ENCODE peak calls at places on chromosomes 7 and 10, in six cellular contexts. H is HT1080; N is activated naive CD4-positive, alpha-beta T cell treated with anti-CD3 and anti-CD28 coated beads for 36 hours; Y is T1000; K is amniotic epithelial cell; L is tibial artery. S is an unnamed sample.

GRCh38 chr10:73762915-73763314 is 18.7 kb downstream of the SEC24C start:
- DNase-seq in Y (no peak), N (peak), L (no peak), H (peak), K (peak), S (no peak)

GRCh38 chr7:76069238-76069638 is 21.3 kb downstream of the MDH2 start:
- DNase-seq in N (peak), K (peak), Y (peak), L (peak), H (peak), S (peak)

GRCh38 chr10:128150045-128150493 is 23.8 kb upstream of the MKI67 start:
- DNase-seq in K (peak), N (peak), L (no peak), Y (no peak), H (peak), S (no peak)

GRCh38 chr7:15057272-15057671 is 154.7 kb upstream of the DGKB start:
- DNase-seq in K (no peak), N (no peak), Y (no peak), H (no peak), L (no peak), S (no peak)

GRCh38 chr10:50406457-50407076 is 155.3 kb upstream of the ASAH2 start:
- DNase-seq in Y (no peak), N (no peak), H (no peak), L (no peak), K (no peak), S (no peak)

GRCh38 chr7:152847491-152847890 is 87.9 kb downstream of the ACTR3B start:
- DNase-seq in H (no peak), Y (no peak), N (no peak), L (no peak), K (no peak), S (no peak)

GRCh38 chr10:96287392-96288105 is 16.2 kb upstream of the BLNK start:
- DNase-seq in H (no peak), N (no peak), K (no peak), L (no peak), Y (no peak), S (no peak)

GRCh38 chr10:132701846-132702190 is 84.1 kb downstream of the NKX6-2 start:
- DNase-seq in K (no peak), Y (no peak), L (peak), N (no peak), H (no peak), S (no peak)

GRCh38 chr7:137944168-137944567 is 57.7 kb downstream of the CREB3L2 start:
- DNase-seq in L (no peak), H (no peak), N (no peak), Y (no peak), K (peak), S (no peak)

GRCh38 chr7:141072548-141073172 is 1.2 kb upstream of the TMEM178B start:
- DNase-seq in K (peak), Y (no peak), N (peak), H (peak), L (no peak), S (no peak)

GRCh38 chr7:356087-356486 is 66.1 kb downstream of the FOXL3 start:
- DNase-seq in H (no peak), Y (no peak), N (no peak), K (no peak), L (no peak), S (no peak)

GRCh38 chr7:98556288-98556687 is 60.8 kb upstream of the NPTX2 start:
- DNase-seq in L (peak), K (no peak), Y (no peak), N (no peak), H (no peak), S (no peak)

GRCh38 chr7:455110-455928 is 64.3 kb downstream of the PDGFA start:
- DNase-seq in K (no peak), Y (no peak), L (peak), H (no peak), N (no peak), S (no peak)

GRCh38 chr10:16341637-16342036 is 95.2 kb upstream of the PTER start:
- DNase-seq in Y (no peak), K (no peak), L (no peak), H (no peak), N (no peak), S (no peak)

GRCh38 chr10:84546609-84547008 is 218.2 kb downstream of the CCSER2 start:
- DNase-seq in L (no peak), Y (no peak), H (no peak), K (no peak), N (no peak), S (no peak)

GRCh38 chr7:7812112-7812511 is 93.7 kb upstream of the RPA3 start:
- DNase-seq in K (no peak), H (no peak), L (no peak), Y (no peak), N (no peak), S (no peak)

GRCh38 chr10:93746844-93747284 is 10.9 kb upstream of the LGI1 start:
- DNase-seq in N (no peak), Y (peak), K (peak), H (peak), L (no peak), S (peak)

GRCh38 chr10:77325233-77325537 is 312.4 kb downstream of the KCNMA1 start:
- DNase-seq in K (no peak), L (no peak), H (no peak), N (no peak), Y (no peak), S (no peak)

GRCh38 chr7:70712942-70713341 is 419.0 kb upstream of the GALNT17 start:
- DNase-seq in N (no peak), K (no peak), Y (no peak), H (no peak), L (no peak), S (no peak)

GRCh38 chr7:16594061-16594460 is 51.5 kb downstream of the ANKMY2 start:
- DNase-seq in H (peak), N (no peak), K (no peak), Y (no peak), L (no peak), S (no peak)

GRCh38 chr10:113064039-113064438 is 114.0 kb downstream of the TCF7L2 start:
- DNase-seq in N (no peak), K (no peak), H (no peak), L (no peak), Y (no peak), S (no peak)

GRCh38 chr10:123044391-123044790 is 35.6 kb downstream of the ACADSB start:
- DNase-seq in Y (no peak), H (no peak), N (no peak), L (no peak), K (no peak), S (peak)

GRCh38 chr7:7710469-7710868 is 7.9 kb downstream of the RPA3 start:
- DNase-seq in H (no peak), Y (no peak), N (no peak), L (no peak), K (no peak), S (no peak)

GRCh38 chr10:76675561-76675950 is 962.1 kb downstream of the KCNMA1 start:
- DNase-seq in K (no peak), H (no peak), L (no peak), Y (no peak), N (no peak), S (no peak)

GRCh38 chr7:112877671-112878460 is 87.7 kb upstream of the TMEM168 start:
- DNase-seq in N (no peak), K (peak), L (no peak), H (no peak), Y (no peak), S (no peak)

GRCh38 chr7:36214608-36215016 is 61.6 kb downstream of the EEPD1 start:
- DNase-seq in Y (no peak), H (no peak), L (no peak), N (no peak), K (no peak), S (no peak)